ENCODE peak calls at places on chromosomes 3 and 15, in seven cellular contexts. K is dorsolateral prefrontal cortex, S is HFF-Myc, L is breast epithelium, F is heart left ventricle, E is GM20000, V is pancreas. Y is an unnamed sample.

GRCh38 chr15:92634641-92635272 is 20.8 kb downstream of the FAM174B start:
- DNase-seq in K (no peak), F (no peak), V (peak; percentile 12), E (no peak), L (peak; percentile 12), S (no peak), Y (no peak)

GRCh38 chr15:80186597-80186996 is 33.8 kb downstream of the FAH start:
- DNase-seq in F (no peak), K (no peak), E (no peak), L (no peak), S (no peak), V (no peak), Y (no peak)

GRCh38 chr3:115381573-115381912 is 234.5 kb upstream of the ZBTB20 start:
- DNase-seq in V (no peak), S (no peak), L (no peak), K (peak; percentile 54), E (no peak), F (peak; percentile 60), Y (no peak)

GRCh38 chr3:56761887-56762605 is 39.7 kb downstream of the ARHGEF3 start:
- DNase-seq in F (no peak), S (no peak), E (no peak), V (no peak), L (no peak), K (no peak), Y (no peak)

GRCh38 chr15:80551348-80551747 is 143.8 kb upstream of the ABHD17C start:
- DNase-seq in F (no peak), E (no peak), S (no peak), K (no peak), V (no peak), L (no peak), Y (no peak)

GRCh38 chr3:38578081-38578475 is 71.4 kb downstream of the SCN5A start:
- DNase-seq in L (no peak), K (no peak), V (no peak), F (no peak), E (no peak), S (no peak), Y (no peak)

GRCh38 chr3:4943553-4943952 is 35.7 kb upstream of the BHLHE40 start:
- DNase-seq in V (no peak), F (no peak), K (no peak), S (no peak), E (no peak), L (no peak), Y (no peak)

GRCh38 chr3:126344380-126345041 is 12.7 kb downstream of the KLF15 start:
- DNase-seq in E (no peak), V (peak; percentile 7), K (no peak), L (peak; percentile 38), S (no peak), F (peak; percentile 42), Y (peak; percentile 9)

GRCh38 chr15:91660174-91660649 is 193.3 kb upstream of the SLCO3A1 start:
- DNase-seq in E (no peak), F (no peak), K (no peak), L (no peak), V (no peak), S (no peak), Y (no peak)

GRCh38 chr3:186192823-186193222 is 83.9 kb upstream of the ETV5 start:
- DNase-seq in K (no peak), F (no peak), S (no peak), V (no peak), E (no peak), L (no peak), Y (no peak)

GRCh38 chr15:56985871-56986270 is 67.4 kb downstream of the TCF12 start:
- DNase-seq in S (no peak), F (no peak), V (no peak), K (no peak), E (no peak), L (no peak), Y (no peak)

GRCh38 chr3:189737071-189737470 is 105.9 kb downstream of the TP63 start:
- DNase-seq in S (no peak), L (no peak), E (no peak), V (no peak), K (no peak), F (no peak), Y (no peak)

GRCh38 chr3:44906997-44907396 is 32.6 kb downstream of the TGM4 start:
- DNase-seq in V (no peak), L (no peak), K (no peak), E (no peak), S (no peak), F (no peak), Y (no peak)

GRCh38 chr15:28019594-28020320 is 79.4 kb downstream of the OCA2 start:
- DNase-seq in E (no peak), L (no peak), F (no peak), S (no peak), K (no peak), V (no peak), Y (no peak)

GRCh38 chr3:170869240-170869592 is 779 bp downstream of the RPL22L1 start:
- DNase-seq in K (no peak), V (no peak), F (no peak), S (no peak), L (no peak), E (peak; percentile 7), Y (no peak)

GRCh38 chr15:71316911-71317310 is 201.6 kb downstream of the THSD4 start:
- DNase-seq in E (no peak), K (no peak), V (no peak), L (no peak), S (no peak), F (no peak), Y (no peak)

GRCh38 chr3:69948246-69948862 is 51.2 kb upstream of the SAMMSON start:
- DNase-seq in L (no peak), E (peak; percentile 10), V (no peak), F (no peak), S (peak; percentile 19), K (no peak), Y (no peak)

GRCh38 chr3:145953316-145953715 is 207.7 kb downstream of the PLOD2 start:
- DNase-seq in S (no peak), L (no peak), E (no peak), F (no peak), V (no peak), K (no peak), Y (no peak)

GRCh38 chr3:119156868-119157267 is 10.9 kb downstream of the TEX55 start:
- DNase-seq in E (no peak), V (no peak), F (no peak), K (no peak), S (no peak), L (no peak), Y (no peak)

GRCh38 chr3:16305121-16305541 is 40.1 kb downstream of the OXNAD1 start:
- DNase-seq in K (no peak), S (no peak), L (no peak), E (no peak), V (no peak), F (no peak), Y (no peak)

GRCh38 chr3:188658606-188659005 is 504.6 kb downstream of the LPP start:
- DNase-seq in L (no peak), V (no peak), S (no peak), E (no peak), K (no peak), F (no peak), Y (no peak)
- TF ChIP-seq CTCF in L (no peak), V (no peak), S (no peak), E (no peak), K (no peak), F (no peak), Y (no peak)

DNA sequence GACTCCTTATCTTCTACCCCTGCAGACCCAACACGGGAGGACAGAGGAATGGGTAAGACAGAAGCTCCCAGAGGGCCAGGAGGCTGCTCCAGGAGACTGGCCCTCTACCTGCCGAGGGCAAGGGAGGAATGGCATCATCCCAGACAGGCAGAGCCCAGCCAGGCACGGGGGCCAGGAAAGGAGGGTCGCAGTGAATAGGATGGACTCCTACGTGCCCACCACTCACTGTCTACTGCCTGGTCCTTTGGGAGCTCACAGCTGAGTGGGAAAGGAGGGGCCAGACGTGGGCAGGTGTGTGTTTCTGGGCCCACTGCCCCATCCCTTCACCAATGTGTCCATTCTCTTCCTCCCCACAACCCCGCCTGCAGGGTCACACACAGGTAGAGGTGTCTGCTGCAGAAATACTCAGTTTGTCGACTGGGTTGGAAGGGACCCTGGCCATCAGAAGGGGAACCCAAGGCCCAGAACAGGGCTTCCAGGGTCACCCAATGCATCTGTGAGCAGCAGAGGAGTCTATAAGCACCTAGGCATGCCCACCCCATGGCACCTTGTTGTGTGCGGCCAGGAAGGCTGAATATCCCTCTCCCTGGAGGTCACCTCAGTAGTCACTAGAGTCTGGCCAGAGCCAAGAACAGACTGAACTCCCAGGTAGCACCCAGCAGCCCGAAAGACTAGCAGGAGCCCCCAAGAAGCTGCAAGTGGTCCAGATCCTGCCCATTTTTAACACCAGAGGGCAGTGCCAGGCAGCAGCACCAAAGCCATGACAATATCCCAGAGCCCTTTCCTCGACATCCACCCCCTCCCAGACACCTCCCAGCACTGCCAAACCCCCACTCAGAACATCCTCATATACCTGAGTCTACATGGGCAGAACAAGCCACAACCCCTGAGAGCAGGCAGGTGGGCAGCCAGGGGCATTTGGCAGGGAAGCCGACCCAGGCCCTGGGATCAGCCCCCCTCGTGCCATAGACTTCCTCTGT is 24.0 kb downstream of the TKT start:
- DNase-seq in V (no peak), L (no peak), F (no peak), K (no peak), S (no peak), E (no peak), Y (no peak)
- TF ChIP-seq CTCF in V (no peak), L (no peak), F (no peak), K (no peak), S (peak; percentile 22), E (no peak), Y (no peak)

GRCh38 chr3:72143322-72143721 is 358.4 kb upstream of the PROK2 start:
- DNase-seq in F (no peak), V (no peak), L (no peak), E (no peak), K (no peak), S (no peak), Y (no peak)

GRCh38 chr3:72144773-72145505 is 360.0 kb upstream of the PROK2 start:
- DNase-seq in F (no peak), L (no peak), V (no peak), S (no peak), E (peak; percentile 45), K (no peak), Y (no peak)

GRCh38 chr3:72145506-72146380 is 360.8 kb upstream of the PROK2 start:
- DNase-seq in K (no peak), S (no peak), F (no peak), L (no peak), E (no peak), V (no peak), Y (no peak)

GRCh38 chr3:72142028-72142427 is 357.1 kb upstream of the PROK2 start:
- DNase-seq in S (no peak), V (no peak), E (no peak), L (no peak), F (no peak), K (no peak), Y (no peak)

GRCh38 chr3:72143970-72144717 is 359.2 kb upstream of the PROK2 start:
- DNase-seq in E (no peak), K (no peak), L (no peak), S (no peak), F (no peak), V (no peak), Y (no peak)
- TF ChIP-seq CTCF in E (no peak), K (no peak), L (no peak), S (no peak), F (no peak), V (no peak), Y (no peak)

DNA sequence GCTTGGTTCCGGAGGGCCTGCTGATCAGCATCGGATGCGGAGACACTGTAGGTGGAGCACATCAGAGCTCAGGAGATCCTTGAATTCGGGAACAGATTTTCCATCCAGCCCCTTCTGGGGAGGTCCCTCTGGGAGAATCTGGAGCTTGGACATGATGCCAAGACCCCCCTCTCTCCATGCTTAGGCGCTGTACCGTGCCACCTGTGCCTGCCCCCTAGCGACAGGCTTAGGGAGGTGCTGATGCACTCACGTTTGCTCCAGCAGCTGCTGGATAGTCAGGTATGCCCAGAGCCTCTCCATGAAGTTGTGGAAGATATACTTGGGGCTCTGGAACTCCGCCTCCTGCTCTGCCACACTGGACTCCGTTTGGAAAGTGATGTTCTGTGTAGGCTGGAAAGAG is 9.7 kb downstream of the ITIH4 start:
- DNase-seq in S (no peak), K (no peak), L (no peak), V (no peak), E (peak; percentile 63), F (no peak), Y (no peak)
- TF ChIP-seq CTCF in S (peak; percentile 86), K (no peak), L (no peak), V (peak; percentile 27), E (peak; percentile 52), F (peak; percentile 26), Y (peak; percentile 22)